ENCODE peak calls at places on chromosomes 12 and 14, in four cellular contexts. N, A, K and Z are unnamed samples.

GRCh38 chr12:68003777-68004176 is 14.5 kb downstream of the IFNG-AS1 start:
- DNase-seq in A (no peak), N (no peak), K (no peak), Z (no peak)

GRCh38 chr12:958449-959123 is 9.1 kb upstream of the RAD52 start:
- DNase-seq in K (peak), A (no peak), N (no peak), Z (no peak)

GRCh38 chr14:93930989-93931307 is 3.8 kb downstream of the FAM181A start:
- DNase-seq in A (no peak), K (no peak), N (no peak), Z (no peak)

GRCh38 chr12:3042394-3042793 is 34.8 kb upstream of the TSPAN9 start:
- DNase-seq in N (peak), K (peak), A (no peak), Z (no peak)

GRCh38 chr12:1920971-1921370 is 2.5 kb upstream of the CACNA2D4 start:
- DNase-seq in A (peak), K (no peak), N (peak), Z (no peak)

GRCh38 chr12:67045650-67046049 is 223.5 kb upstream of the CAND1 start:
- DNase-seq in N (no peak), K (no peak), A (no peak), Z (no peak)

GRCh38 chr12:65568517-65568916 is 255.8 kb upstream of the HMGA2 start:
- DNase-seq in A (no peak), K (no peak), N (no peak), Z (peak)

GRCh38 chr14:77508249-77508648 is 9.6 kb upstream of the ISM2 start:
- DNase-seq in N (no peak), K (no peak), A (no peak), Z (no peak)

GRCh38 chr12:49924847-49925246 is 21.1 kb upstream of the FAIM2 start:
- DNase-seq in N (peak), A (no peak), K (no peak), Z (no peak)

GRCh38 chr14:105989746-105990302 is 463.4 kb downstream of the TMEM121 start:
- DNase-seq in K (no peak), A (no peak), N (no peak), Z (no peak)

GRCh38 chr14:24940213-24940783 is 109.6 kb downstream of the STXBP6 start:
- DNase-seq in K (no peak), N (no peak), A (no peak), Z (no peak)

GRCh38 chr12:93098077-93098476 is 169.0 kb upstream of the EEA1 start:
- DNase-seq in N (peak), A (peak), K (peak), Z (no peak)

GRCh38 chr12:124961055-124961454 is 27.9 kb downstream of the DHX37 start:
- DNase-seq in A (no peak), N (no peak), K (no peak), Z (no peak)

GRCh38 chr12:112979281-112979680 is 962 bp downstream of the OAS2 start:
- DNase-seq in A (no peak), N (peak), K (peak), Z (no peak)

GRCh38 chr12:5898874-5899273 is 46.2 kb downstream of the ANO2 start:
- DNase-seq in A (no peak), N (no peak), K (no peak), Z (no peak)

GRCh38 chr12:5438671-5439200 is 6.8 kb downstream of the NTF3 start:
- DNase-seq in A (no peak), K (no peak), N (no peak), Z (no peak)

GRCh38 chr12:13784504-13784903 is 196.9 kb downstream of the GRIN2B start:
- DNase-seq in N (no peak), K (peak), A (no peak), Z (no peak)

GRCh38 chr12:105334568-105334967 is 4.1 kb downstream of the C12orf75 start:
- DNase-seq in N (no peak), A (no peak), K (no peak), Z (no peak)

GRCh38 chr12:53211476-53212381 is 4.7 kb upstream of the ITGB7 start:
- DNase-seq in A (no peak), K (no peak), N (no peak), Z (no peak)

GRCh38 chr14:76253111-76253510 is 101.4 kb downstream of the GPATCH2L start:
- DNase-seq in K (no peak), A (no peak), N (no peak), Z (no peak)